ENCODE peak calls at places on chromosomes 12 and 14, in four cellular contexts. E, W, I and M are unnamed samples.

GRCh38 chr14:95727084-95727700 is 13.3 kb upstream of the TCL1A start:
- DNase-seq in E (no peak), W (no peak), I (no peak), M (no peak)

GRCh38 chr14:68358978-68359861 is 433.6 kb downstream of the ZFP36L1 start:
- DNase-seq in E (no peak), W (no peak), I (no peak), M (no peak)

GRCh38 chr14:101196051-101196450 is 292.5 kb upstream of the RTL1 start:
- DNase-seq in E (no peak), W (no peak), I (no peak), M (no peak)

GRCh38 chr12:123936956-123937706 is 35.5 kb downstream of the CCDC92 start:
- DNase-seq in E (no peak), W (no peak), I (no peak), M (no peak)

GRCh38 chr14:98227000-98227726 is 1044.8 kb downstream of the BCL11B start:
- DNase-seq in E (no peak), W (no peak), I (peak), M (no peak)

GRCh38 chr12:104828015-104828414 is 130.1 kb downstream of the SLC41A2 start:
- DNase-seq in E (no peak), W (no peak), I (no peak), M (no peak)

GRCh38 chr12:84698576-84699333 is 213.8 kb downstream of the SLC6A15 start:
- DNase-seq in E (no peak), W (no peak), I (no peak), M (no peak)

GRCh38 chr12:58915634-58916033 is 4.7 kb downstream of the LRIG3 start:
- DNase-seq in E (peak), W (no peak), I (no peak), M (peak)

GRCh38 chr12:131065279-131065678 is 111.6 kb downstream of the ADGRD1 start:
- DNase-seq in E (no peak), W (no peak), I (no peak), M (no peak)

GRCh38 chr14:80584638-80585505 is 356.7 kb downstream of the CEP128 start:
- DNase-seq in E (peak), W (no peak), I (no peak), M (peak)

GRCh38 chr14:67623114-67623513 is 3.4 kb downstream of the ARG2 start:
- DNase-seq in E (no peak), W (no peak), I (no peak), M (peak)

GRCh38 chr14:85532981-85533820 is 3.3 kb downstream of the FLRT2 start:
- DNase-seq in E (peak), W (no peak), I (no peak), M (peak)

GRCh38 chr12:43063642-43064041 is 474.1 kb upstream of the PRICKLE1 start:
- DNase-seq in E (peak), W (no peak), I (no peak), M (no peak)

GRCh38 chr12:84807249-84807648 is 105.3 kb downstream of the SLC6A15 start:
- DNase-seq in E (peak), W (no peak), I (no peak), M (no peak)

GRCh38 chr14:63867926-63868921 is 15.4 kb downstream of the SYNE2 start:
- DNase-seq in E (peak), W (no peak), I (peak), M (peak)

GRCh38 chr12:43749016-43749415 is 9.6 kb downstream of the PUS7L start:
- DNase-seq in E (no peak), W (no peak), I (no peak), M (no peak)

GRCh38 chr12:79288946-79289345 is 401.8 kb downstream of the PAWR start:
- DNase-seq in E (no peak), W (no peak), I (no peak), M (no peak)

GRCh38 chr12:870378-870777 is 79.1 kb downstream of the RAD52 start:
- DNase-seq in E (no peak), W (no peak), I (no peak), M (no peak)

GRCh38 chr14:63852817-63853730 is at the start of gene SYNE2:
- DNase-seq in E (peak), W (peak), I (no peak), M (peak)

GRCh38 chr12:65695077-65695865 is 129.0 kb upstream of the HMGA2 start:
- DNase-seq in E (peak), W (peak), I (no peak), M (peak)

GRCh38 chr14:94936901-94937321 is 167.0 kb upstream of the GSC start:
- DNase-seq in E (no peak), W (no peak), I (no peak), M (no peak)

GRCh38 chr12:95411466-95411865 is 62.5 kb upstream of the METAP2 start:
- DNase-seq in E (no peak), W (no peak), I (no peak), M (no peak)

GRCh38 chr12:4434721-4435425 is 10.7 kb downstream of the FGF6 start:
- DNase-seq in E (no peak), W (no peak), I (no peak), M (no peak)

GRCh38 chr14:101898416-101898815 is 66.0 kb upstream of the DYNC1H1 start:
- DNase-seq in E (no peak), W (no peak), I (no peak), M (no peak)

GRCh38 chr14:66638688-66639087 is 130.7 kb downstream of the GPHN start:
- DNase-seq in E (peak), W (no peak), I (no peak), M (peak)

GRCh38 chr14:54901380-54902142 is 1.1 kb downstream of the GCH1 start:
- DNase-seq in E (no peak), W (no peak), I (no peak), M (peak)

GRCh38 chr12:8742501-8742900 is 44.7 kb downstream of the RIMKLB start:
- DNase-seq in E (peak), W (no peak), I (no peak), M (no peak)

GRCh38 chr12:26523708-26524150 is 309.3 kb downstream of the ITPR2 start:
- DNase-seq in E (peak), W (no peak), I (no peak), M (peak)

GRCh38 chr14:35858521-35859209 is 32.5 kb downstream of the BRMS1L start:
- DNase-seq in E (peak), W (no peak), I (no peak), M (no peak)

GRCh38 chr12:115443351-115443938 is 759.5 kb upstream of the TBX3 start:
- DNase-seq in E (no peak), W (no peak), I (no peak), M (no peak)

GRCh38 chr14:83826838-83827237 is 1703.1 kb upstream of the FLRT2 start:
- DNase-seq in E (peak), W (no peak), I (no peak), M (no peak)
- TF ChIP-seq FOS in E (no peak), W (no peak), I (no peak), M (no peak)

GRCh38 chr14:75049136-75049535 is 2.1 kb downstream of the MLH3 start:
- DNase-seq in E (no peak), W (no peak), I (no peak), M (no peak)
- TF ChIP-seq FOS in E (no peak), W (no peak), I (no peak), M (no peak)

DNA sequence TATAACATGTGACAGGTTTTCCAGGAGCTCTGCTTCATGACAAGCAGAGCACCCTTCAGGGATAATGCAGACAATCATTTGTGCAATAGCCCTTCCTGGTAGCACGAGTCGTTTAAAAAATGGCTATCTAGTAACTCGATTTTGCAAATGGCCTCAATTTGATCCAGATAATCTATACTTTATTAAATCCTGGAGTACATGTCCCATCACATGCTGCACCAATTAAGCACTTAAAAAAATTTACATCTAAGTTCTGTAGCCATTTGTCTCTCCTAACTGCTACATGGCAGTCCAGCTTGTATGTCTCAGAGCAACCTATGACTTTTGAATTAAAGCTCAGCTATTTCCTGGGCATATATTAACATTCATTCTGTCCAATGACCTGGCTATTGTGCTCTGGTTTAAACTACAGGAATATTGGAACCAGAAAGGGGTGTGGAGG is 79.8 kb downstream of the TTC8 start:
- DNase-seq in E (no peak), W (no peak), I (no peak), M (no peak)
- TF ChIP-seq FOS in E (no peak), W (no peak), I (no peak), M (no peak)

GRCh38 chr14:76954371-76954770 is 74.1 kb downstream of the IRF2BPL start:
- DNase-seq in E (no peak), W (no peak), I (no peak), M (no peak)

GRCh38 chr14:76954791-76955190 is 73.7 kb downstream of the IRF2BPL start:
- DNase-seq in E (no peak), W (no peak), I (no peak), M (peak)

GRCh38 chr14:76951149-76951548 is 77.4 kb downstream of the IRF2BPL start:
- DNase-seq in E (no peak), W (no peak), I (no peak), M (peak)

GRCh38 chr14:76955575-76956252 is 72.8 kb downstream of the IRF2BPL start:
- DNase-seq in E (peak), W (peak), I (peak), M (no peak)

DNA sequence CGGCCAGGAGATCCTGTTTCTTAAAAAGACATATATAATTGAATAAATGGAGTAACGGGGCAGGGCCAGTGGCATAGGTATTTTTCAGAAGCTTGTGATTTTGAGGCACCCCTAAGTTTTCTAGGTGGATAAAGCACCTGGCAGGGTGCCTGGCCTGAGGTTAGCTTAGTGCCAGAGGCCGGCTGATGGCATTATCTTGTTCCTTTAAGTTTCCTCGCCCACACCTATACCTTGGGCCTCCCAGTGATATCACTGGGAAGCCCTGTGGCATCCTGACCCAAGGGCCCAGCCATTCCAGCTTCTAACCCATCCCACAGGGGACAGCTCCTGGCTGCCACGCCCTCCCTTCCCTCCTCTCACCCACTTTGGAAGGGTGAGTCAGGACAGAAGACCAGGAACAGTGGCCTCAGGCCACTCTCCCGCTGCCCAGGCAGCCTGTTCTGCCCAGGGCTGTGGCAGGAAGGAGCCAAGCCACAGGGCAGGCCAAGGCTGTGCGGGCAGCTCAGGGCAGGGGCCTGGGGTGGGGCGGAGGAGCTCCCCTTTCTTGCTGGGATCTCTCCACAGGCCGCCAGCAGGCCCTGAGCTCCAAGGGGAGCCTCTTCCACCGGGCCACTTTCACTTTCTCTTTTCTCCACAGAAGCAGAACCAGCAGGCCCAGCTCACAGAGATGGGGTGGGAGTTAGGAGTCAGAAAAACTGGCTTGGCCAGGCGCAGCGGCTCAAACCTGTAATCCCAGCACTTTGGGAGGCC is 75.1 kb downstream of the IRF2BPL start:
- DNase-seq in E (peak), W (peak), I (no peak), M (peak)
- TF ChIP-seq FOS in E (no peak), W (no peak), I (no peak), M (no peak)

DNA sequence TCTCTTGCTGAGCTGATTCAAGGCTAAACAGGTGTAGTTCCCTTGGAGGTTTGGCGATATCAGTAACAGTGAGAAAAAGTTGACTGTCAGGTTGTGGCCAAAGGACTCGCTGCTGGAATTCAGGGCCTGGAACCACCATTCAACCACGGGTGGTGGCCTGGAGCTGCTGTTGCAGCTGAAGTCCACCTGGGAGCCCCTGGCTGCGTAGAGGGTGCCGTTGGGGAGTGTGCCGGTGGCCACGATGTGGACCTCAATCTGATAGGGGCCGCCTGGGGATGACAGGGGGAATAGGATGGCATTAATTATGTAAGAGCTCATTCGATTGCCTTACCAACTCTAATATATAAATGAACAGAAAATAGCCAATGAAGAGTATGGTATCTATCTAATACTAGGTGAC is 21.2 kb upstream of the WSB2 start:
- DNase-seq in E (no peak), W (no peak), I (no peak), M (no peak)
- TF ChIP-seq FOS in E (no peak), W (no peak), I (no peak), M (no peak)

GRCh38 chr14:88590173-88590572 is 27.3 kb downstream of the ZC3H14 start:
- DNase-seq in E (peak), W (no peak), I (no peak), M (no peak)
- TF ChIP-seq FOS in E (no peak), W (no peak), I (no peak), M (no peak)

DNA sequence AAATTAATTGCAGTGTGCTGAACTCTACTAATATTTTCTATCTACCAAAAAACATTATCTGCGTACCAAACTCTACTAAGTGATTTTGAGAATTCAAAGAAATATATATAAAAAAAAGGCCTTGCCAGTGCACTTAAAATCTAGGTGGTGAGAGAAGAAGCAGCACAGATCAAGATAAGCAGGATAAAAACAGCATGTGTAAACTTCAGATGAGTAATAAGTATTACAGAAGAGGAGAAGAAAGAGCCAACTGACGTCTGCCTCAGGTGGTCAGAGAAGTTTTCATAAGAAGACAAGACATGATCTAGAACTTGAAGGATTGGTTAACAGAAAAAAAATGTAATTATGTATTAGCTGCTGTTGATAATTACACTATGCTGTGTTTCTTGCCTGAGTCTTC is 166.4 kb downstream of the DUSP6 start:
- DNase-seq in E (peak), W (no peak), I (no peak), M (no peak)
- TF ChIP-seq FOS in E (no peak), W (no peak), I (no peak), M (no peak)

DNA sequence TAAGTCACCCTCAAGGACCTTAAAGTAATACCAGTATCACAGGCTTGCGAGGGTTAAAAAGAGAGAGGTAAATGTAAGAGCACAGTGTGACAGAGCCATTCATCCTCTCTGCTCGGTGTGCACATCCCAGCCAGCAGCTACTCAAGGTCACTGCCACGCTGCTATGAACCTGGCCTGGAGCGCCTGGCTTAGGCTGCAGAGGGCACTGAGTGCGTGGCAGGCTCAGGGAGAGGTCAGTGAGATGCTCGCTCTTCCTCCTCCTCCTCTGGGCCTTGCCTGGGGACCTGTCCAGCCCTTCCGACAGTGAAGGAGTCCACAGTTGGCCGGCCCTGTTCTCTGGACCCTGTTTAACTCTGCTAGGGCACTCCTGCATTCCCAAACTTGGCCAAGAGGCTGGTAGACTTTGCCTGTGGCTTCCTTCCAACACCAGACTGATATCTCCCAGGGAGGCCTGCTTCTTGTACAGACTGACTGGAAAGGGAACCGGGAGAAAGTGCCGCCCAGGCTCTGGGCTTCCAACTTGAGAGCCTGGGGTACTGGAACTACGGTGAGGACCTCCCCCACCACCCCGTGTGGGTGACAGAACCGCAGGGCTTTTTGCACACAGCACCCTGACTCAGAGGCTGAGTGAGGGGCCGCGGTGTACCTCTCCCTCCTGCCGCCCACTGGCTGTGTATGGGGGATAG is 62.6 kb upstream of the CORO1C start:
- DNase-seq in E (no peak), W (no peak), I (no peak), M (no peak)
- TF ChIP-seq FOS in E (no peak), W (no peak), I (no peak), M (no peak)

DNA sequence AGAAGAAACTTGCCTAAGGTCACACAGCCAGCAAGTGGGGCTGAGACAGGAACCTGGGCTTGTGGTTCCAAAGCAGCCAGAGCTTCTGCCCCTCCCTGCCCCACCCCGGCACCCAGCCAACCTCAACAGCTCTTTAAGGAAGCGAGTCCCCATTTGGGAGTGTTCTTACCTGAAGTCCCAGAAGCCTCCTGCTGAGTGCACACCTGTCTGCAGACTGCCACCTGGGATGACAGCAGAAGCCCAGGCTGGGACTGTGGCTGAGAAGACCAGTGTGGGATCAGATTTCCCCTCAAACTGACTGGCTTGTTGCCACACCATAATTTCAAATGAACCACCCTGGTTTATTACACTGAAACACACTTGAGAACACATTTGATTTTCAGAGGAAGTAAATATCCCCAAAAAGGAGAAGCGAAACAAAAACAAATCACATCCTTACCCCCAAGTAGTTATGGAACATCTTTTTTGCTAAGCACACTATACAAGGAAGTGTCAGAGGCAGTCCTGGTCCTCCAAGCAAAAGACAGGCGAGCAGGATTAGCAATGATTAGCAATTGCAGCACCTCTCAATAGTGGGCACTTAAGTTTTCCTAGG is 6.3 kb upstream of the RIN3 start:
- DNase-seq in E (no peak), W (no peak), I (peak), M (no peak)
- TF ChIP-seq FOS in E (no peak), W (no peak), I (no peak), M (no peak)